ENCODE peak calls at places on chromosomes 7 and 10, in six cellular contexts. J is heart right ventricle, Z is psoas muscle, U is astrocyte, I is DND-41, S is aorta. L is an unnamed sample. For H3K4me1, the result is how much of the 10 kb centered on the place peaks cover.

GRCh38 chr10:5811387-5811821 is 1.8 kb downstream of the GDI2 start:
- DNase-seq in J (no peak), Z (no peak), U (peak), I (no peak), S (no peak), L (no peak)

GRCh38 chr10:12631216-12631615 is 281.9 kb downstream of the CAMK1D start:
- DNase-seq in J (no peak), Z (no peak), U (no peak), I (no peak), S (no peak), L (no peak)

GRCh38 chr10:15473401-15473777 is 102.3 kb upstream of the FAM171A1 start:
- DNase-seq in J (no peak), Z (no peak), U (no peak), I (no peak), S (no peak), L (no peak)

GRCh38 chr7:92504563-92504962 is 23.8 kb downstream of the PEX1 start:
- DNase-seq in J (no peak), Z (no peak), U (no peak), I (no peak), S (no peak), L (no peak)

GRCh38 chr7:123941391-123942180 is 16.5 kb downstream of the SPAM1 start:
- DNase-seq in J (no peak), Z (no peak), U (no peak), I (no peak), S (no peak), L (no peak)

GRCh38 chr10:27642023-27642589 is 103.5 kb downstream of the MKX start:
- DNase-seq in J (no peak), Z (no peak), U (no peak), I (no peak), S (no peak), L (no peak)

GRCh38 chr7:106736508-106737201 is 75.7 kb upstream of the CCDC71L start:
- DNase-seq in J (peak), Z (no peak), U (peak), I (peak), S (no peak), L (no peak)

GRCh38 chr10:116767235-116767634 is 24.9 kb upstream of the HSPA12A start:
- DNase-seq in J (no peak), Z (peak), U (no peak), I (no peak), S (no peak), L (no peak)

GRCh38 chr7:120014920-120015465 is 258.0 kb upstream of the KCND2 start:
- DNase-seq in J (no peak), Z (no peak), U (peak), I (no peak), S (no peak), L (no peak)

GRCh38 chr10:70656489-70656888 is 15.8 kb upstream of the ADAMTS14 start:
- DNase-seq in J (no peak), Z (no peak), U (peak), I (peak), S (peak), L (no peak)

GRCh38 chr7:11541330-11541729 is 290.7 kb downstream of the THSD7A start:
- DNase-seq in J (no peak), Z (no peak), U (no peak), I (no peak), S (no peak), L (no peak)

GRCh38 chr10:123150986-123151738 is 3.0 kb upstream of the BUB3 start:
- DNase-seq in J (no peak), Z (peak), U (no peak), I (no peak), S (no peak), L (no peak)

GRCh38 chr10:94617389-94617944 is 66.1 kb upstream of the CYP2C18 start:
- DNase-seq in J (no peak), Z (no peak), U (no peak), I (no peak), S (no peak), L (no peak)

GRCh38 chr10:50403074-50403473 is 151.8 kb upstream of the ASAH2 start:
- DNase-seq in J (no peak), Z (no peak), U (no peak), I (no peak), S (no peak), L (no peak)

GRCh38 chr7:122884186-122884585 is 2.1 kb downstream of the CADPS2 start:
- DNase-seq in J (no peak), Z (no peak), U (no peak), I (no peak), S (no peak), L (no peak)

GRCh38 chr10:3891396-3891795 is 106.4 kb upstream of the KLF6 start:
- DNase-seq in J (no peak), Z (no peak), U (no peak), I (no peak), S (no peak), L (no peak)

GRCh38 chr7:81367335-81367801 is 402.5 kb downstream of the HGF start:
- DNase-seq in J (no peak), Z (peak), U (peak), I (no peak), S (peak), L (no peak)

GRCh38 chr10:21285742-21286311 is 239.7 kb downstream of the SKIDA1 start:
- DNase-seq in J (no peak), Z (no peak), U (peak), I (no peak), S (no peak), L (no peak)

GRCh38 chr7:99403764-99404163 is 4.6 kb downstream of the PDAP1 start:
- DNase-seq in J (no peak), Z (no peak), U (no peak), I (no peak), S (no peak), L (no peak)

GRCh38 chr10:18157909-18158308 is 17.7 kb downstream of the CACNB2 start:
- DNase-seq in J (no peak), Z (no peak), U (peak), I (no peak), S (no peak), L (no peak)

GRCh38 chr7:104327963-104328307 is 468 bp upstream of the LHFPL3 start:
- DNase-seq in J (no peak), Z (no peak), U (no peak), I (no peak), S (no peak), L (no peak)

GRCh38 chr10:128211064-128211504 is 84.9 kb upstream of the MKI67 start:
- DNase-seq in J (no peak), Z (peak), U (no peak), I (no peak), S (no peak), L (no peak)

GRCh38 chr7:1541431-1542162 is 11.1 kb downstream of the MAFK start:
- DNase-seq in J (no peak), Z (peak), U (no peak), I (no peak), S (peak), L (no peak)

GRCh38 chr7:20542594-20542993 is 72.9 kb upstream of the ABCB5 start:
- DNase-seq in J (peak), Z (no peak), U (peak), I (no peak), S (peak), L (no peak)

GRCh38 chr7:156993021-156993924 is 17.2 kb downstream of the MNX1 start:
- DNase-seq in J (no peak), Z (no peak), U (peak), I (no peak), S (no peak), L (peak)

GRCh38 chr10:114548662-114549061 is 109.4 kb downstream of the ABLIM1 start:
- DNase-seq in J (no peak), Z (no peak), U (peak), I (no peak), S (no peak), L (no peak)

GRCh38 chr10:74150151-74151056 is at the start of gene AP3M1:
- DNase-seq in J (peak), Z (peak), U (peak), I (peak), S (peak), L (no peak)

GRCh38 chr7:151761256-151761655 is 115.7 kb downstream of the PRKAG2 start:
- DNase-seq in J (no peak), Z (no peak), U (no peak), I (no peak), S (no peak), L (no peak)

GRCh38 chr7:1845536-1846311 is 175.6 kb downstream of the ELFN1 start:
- DNase-seq in J (no peak), Z (peak), U (no peak), I (no peak), S (peak), L (no peak)

GRCh38 chr7:149732111-149732561 is 41.3 kb downstream of the ZNF467 start:
- DNase-seq in J (no peak), Z (no peak), U (no peak), I (no peak), S (peak), L (no peak)

GRCh38 chr7:128055668-128056067 is 24.4 kb upstream of the LRRC4 start:
- DNase-seq in J (no peak), Z (no peak), U (no peak), I (no peak), S (no peak), L (no peak)

GRCh38 chr7:70582921-70583895 is 548.7 kb upstream of the GALNT17 start:
- DNase-seq in J (no peak), Z (no peak), U (no peak), I (no peak), S (no peak), L (no peak)

GRCh38 chr7:129774359-129774758 is 162.8 kb downstream of the NRF1 start:
- DNase-seq in J (no peak), Z (no peak), U (no peak), I (no peak), S (no peak), L (no peak)

GRCh38 chr7:80054356-80054755 is 80.3 kb upstream of the GNAI1 start:
- DNase-seq in J (no peak), Z (no peak), U (peak), I (no peak), S (no peak), L (no peak)

GRCh38 chr10:123507298-123507697 is 158.9 kb upstream of the GPR26 start:
- DNase-seq in J (no peak), Z (no peak), U (no peak), I (no peak), S (no peak), L (no peak)

DNA sequence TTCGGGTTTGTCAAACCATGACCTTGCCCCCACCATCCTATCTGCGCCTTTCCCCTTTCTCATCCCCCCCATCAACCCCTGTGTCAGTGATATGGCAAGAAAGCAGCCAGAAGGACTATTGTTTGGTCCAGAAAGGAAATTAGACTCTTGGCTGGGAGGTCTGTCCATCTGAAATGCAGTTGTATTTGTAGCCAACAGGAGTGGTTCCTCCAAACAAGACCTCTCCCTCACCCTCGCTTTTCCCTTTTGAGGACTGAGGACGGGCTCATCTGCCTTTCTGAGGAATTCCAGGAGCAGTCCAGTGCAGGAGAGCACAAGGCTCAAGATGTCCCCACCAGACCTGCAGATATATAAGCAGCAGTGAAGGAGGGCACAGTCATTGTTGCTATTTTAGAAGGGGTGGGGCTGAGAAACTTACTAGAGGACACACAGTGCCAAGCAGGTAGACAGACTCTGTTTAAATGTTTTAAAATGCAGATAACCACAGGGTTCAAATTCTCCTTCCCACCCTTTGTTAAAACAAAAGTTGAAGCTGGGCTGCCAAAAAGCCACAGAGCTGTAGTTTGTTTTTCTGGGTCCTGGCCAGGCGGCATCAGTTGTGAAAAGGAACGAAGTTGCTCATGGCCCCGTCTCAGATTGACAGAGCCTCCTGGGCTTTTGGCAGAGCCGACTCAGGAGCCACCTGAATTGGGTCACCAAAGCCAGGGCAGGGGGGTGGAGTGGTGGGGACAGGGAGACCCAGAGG is 37.4 kb downstream of the CYP17A1 start:
- DNase-seq in J (peak), Z (peak), U (peak), I (no peak), S (peak), L (no peak)
- H3K4me1 ChIP-seq in J (half or more), Z (half or more), U (under half), I (under half), S (under half), L (half or more)

DNA sequence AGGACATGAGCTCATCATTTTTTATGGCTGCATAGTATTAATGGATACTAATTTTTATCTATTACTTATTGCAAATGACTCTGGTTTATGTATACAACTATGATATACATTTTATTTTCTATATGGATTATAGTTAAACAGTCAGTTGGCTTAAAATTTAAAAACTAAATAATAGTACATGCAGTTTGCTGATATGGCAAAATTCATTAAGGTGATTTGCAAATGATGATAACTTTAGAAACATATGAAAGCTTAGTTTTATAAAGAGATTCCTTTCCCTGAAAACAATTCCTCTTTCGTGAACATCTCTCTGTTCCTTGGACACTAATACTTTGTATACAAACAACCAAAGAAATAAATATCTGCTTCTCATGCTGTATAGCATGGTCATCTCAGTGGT is 165.5 kb upstream of the SEMA3E start:
- DNase-seq in J (no peak), Z (no peak), U (no peak), I (no peak), S (no peak), L (no peak)
- H3K4me1 ChIP-seq in J (under half), Z (under half), U (under half), I (under half), S (under half), L (under half)

GRCh38 chr7:44257618-44258422 is 57.0 kb downstream of the YKT6 start:
- DNase-seq in J (peak), Z (peak), U (peak), I (peak), S (peak), L (no peak)
- H3K4me1 ChIP-seq in J (half or more), Z (half or more), U (under half), I (under half), S (under half), L (under half)

GRCh38 chr7:43590862-43591550 is 8.1 kb downstream of the STK17A start:
- DNase-seq in J (no peak), Z (no peak), U (no peak), I (no peak), S (no peak), L (no peak)
- H3K4me1 ChIP-seq in J (under half), Z (under half), U (under half), I (half or more), S (under half), L (under half)

GRCh38 chr7:134851141-134851540 is 71.7 kb downstream of the CALD1 start:
- DNase-seq in J (no peak), Z (no peak), U (no peak), I (no peak), S (no peak), L (no peak)
- H3K4me1 ChIP-seq in J (half or more), Z (under half), U (under half), I (under half), S (under half), L (under half)

GRCh38 chr10:24467094-24467493 is 256.6 kb downstream of the ARHGAP21 start:
- DNase-seq in J (no peak), Z (no peak), U (no peak), I (no peak), S (no peak), L (no peak)

GRCh38 chr10:24465899-24466615 is 257.1 kb downstream of the KIAA1217 start:
- DNase-seq in J (no peak), Z (no peak), U (peak), I (no peak), S (no peak), L (no peak)

GRCh38 chr10:24468281-24468751 is 255.4 kb downstream of the ARHGAP21 start:
- DNase-seq in J (peak), Z (peak), U (peak), I (no peak), S (no peak), L (no peak)

GRCh38 chr10:24466616-24466949 is 257.1 kb downstream of the ARHGAP21 start:
- DNase-seq in J (no peak), Z (no peak), U (no peak), I (no peak), S (no peak), L (no peak)

GRCh38 chr10:24467605-24468004 is 256.1 kb downstream of the ARHGAP21 start:
- DNase-seq in J (no peak), Z (no peak), U (peak), I (no peak), S (no peak), L (no peak)
- H3K4me1 ChIP-seq in J (under half), Z (under half), U (under half), I (under half), S (under half), L (under half)

GRCh38 chr10:58807631-58808024 is 295.0 kb downstream of the BICC1 start:
- DNase-seq in J (no peak), Z (no peak), U (peak), I (no peak), S (peak), L (no peak)
- H3K4me1 ChIP-seq in J (under half), Z (under half), U (under half), I (under half), S (under half), L (under half)

GRCh38 chr10:113058175-113058961 is 108.3 kb downstream of the TCF7L2 start:
- DNase-seq in J (no peak), Z (no peak), U (peak), I (no peak), S (no peak), L (no peak)
- H3K4me1 ChIP-seq in J (under half), Z (under half), U (half or more), I (under half), S (under half), L (half or more)